ENCODE peak calls at places on chromosomes 5 and 9, in six cellular contexts. O is lung, R is MM.1S, S is left ventricle myocardium inferior, J is heart left ventricle, Y is psoas muscle. C is an unnamed sample.

GRCh38 chr9:806285-807156 is 35.0 kb upstream of the DMRT1 start:
- DNase-seq in O (no peak), S (no peak), R (peak), J (no peak), Y (no peak), C (no peak)

GRCh38 chr5:155046591-155046990 is 33.0 kb downstream of the KIF4B start:
- DNase-seq in J (no peak), O (no peak), S (no peak), R (no peak), Y (no peak), C (no peak)

GRCh38 chr5:24535646-24536045 is 109.1 kb downstream of the CDH10 start:
- DNase-seq in O (no peak), Y (no peak), S (no peak), J (no peak), R (no peak), C (no peak)

GRCh38 chr5:55231476-55232193 is 1.8 kb downstream of the CCNO start:
- DNase-seq in R (no peak), Y (no peak), O (no peak), J (no peak), S (no peak), C (no peak)

GRCh38 chr9:119963798-119964372 is 594.6 kb upstream of the BRINP1 start:
- DNase-seq in Y (no peak), O (peak), S (no peak), R (no peak), J (no peak), C (peak)

GRCh38 chr9:8188720-8189407 is 389.3 kb upstream of the DMAC1 start:
- DNase-seq in R (no peak), Y (no peak), O (no peak), J (no peak), S (no peak), C (no peak)

GRCh38 chr5:9813305-9813704 is 183.2 kb upstream of the TAS2R1 start:
- DNase-seq in R (no peak), J (no peak), O (no peak), Y (no peak), S (no peak), C (no peak)

GRCh38 chr9:970310-971002 is 6.0 kb upstream of the DMRT3 start:
- DNase-seq in J (no peak), Y (no peak), O (no peak), S (no peak), R (no peak), C (no peak)

GRCh38 chr5:176469293-176469692 is 21.1 kb downstream of the FAF2 start:
- DNase-seq in Y (no peak), J (no peak), S (no peak), R (no peak), O (no peak), C (no peak)

GRCh38 chr5:180720501-180720900 is 19.4 kb downstream of the OR2Y1 start:
- DNase-seq in J (no peak), R (no peak), S (no peak), O (no peak), Y (no peak), C (no peak)

GRCh38 chr5:59054963-59055528 is 472.2 kb downstream of the RAB3C start:
- DNase-seq in R (no peak), O (no peak), Y (no peak), J (no peak), S (no peak), C (no peak)

GRCh38 chr9:3138236-3139229 is 294.6 kb upstream of the PUM3 start:
- DNase-seq in Y (no peak), O (no peak), J (no peak), R (no peak), S (no peak), C (no peak)

GRCh38 chr5:533243-534005 is 9.2 kb upstream of the SLC9A3 start:
- DNase-seq in R (no peak), S (no peak), J (peak), Y (peak), O (no peak), C (no peak)

GRCh38 chr5:483434-484184 is 40.6 kb downstream of the EXOC3 start:
- DNase-seq in J (peak), S (no peak), O (no peak), R (no peak), Y (no peak), C (no peak)

GRCh38 chr5:134227259-134227658 is 1.4 kb upstream of the PPP2CA start:
- DNase-seq in S (no peak), R (no peak), O (no peak), Y (no peak), J (no peak), C (no peak)

GRCh38 chr9:16768816-16769215 is 101.7 kb downstream of the BNC2 start:
- DNase-seq in J (no peak), Y (no peak), O (no peak), R (no peak), S (no peak), C (no peak)

GRCh38 chr9:137169764-137170460 is at the start of gene LRRC26:
- DNase-seq in O (no peak), R (no peak), S (no peak), Y (no peak), J (no peak), C (no peak)

GRCh38 chr9:137167113-137167751 is 2.6 kb downstream of the LRRC26 start:
- DNase-seq in Y (no peak), S (no peak), J (no peak), O (no peak), R (no peak), C (no peak)

GRCh38 chr9:137167752-137168574 is 1.9 kb downstream of the LRRC26 start:
- DNase-seq in R (no peak), J (no peak), Y (no peak), S (no peak), O (no peak), C (no peak)

GRCh38 chr9:137168907-137169763 is 716 bp downstream of the LRRC26 start:
- DNase-seq in J (no peak), S (no peak), O (no peak), R (peak), Y (no peak), C (no peak)

GRCh38 chr9:137168575-137168906 is 1.3 kb downstream of the LRRC26 start:
- DNase-seq in R (no peak), S (no peak), O (no peak), Y (no peak), J (no peak), C (no peak)
- H3K4me3 ChIP-seq in R (no peak), S (peak), O (no peak), Y (peak), J (peak), C (peak)

DNA sequence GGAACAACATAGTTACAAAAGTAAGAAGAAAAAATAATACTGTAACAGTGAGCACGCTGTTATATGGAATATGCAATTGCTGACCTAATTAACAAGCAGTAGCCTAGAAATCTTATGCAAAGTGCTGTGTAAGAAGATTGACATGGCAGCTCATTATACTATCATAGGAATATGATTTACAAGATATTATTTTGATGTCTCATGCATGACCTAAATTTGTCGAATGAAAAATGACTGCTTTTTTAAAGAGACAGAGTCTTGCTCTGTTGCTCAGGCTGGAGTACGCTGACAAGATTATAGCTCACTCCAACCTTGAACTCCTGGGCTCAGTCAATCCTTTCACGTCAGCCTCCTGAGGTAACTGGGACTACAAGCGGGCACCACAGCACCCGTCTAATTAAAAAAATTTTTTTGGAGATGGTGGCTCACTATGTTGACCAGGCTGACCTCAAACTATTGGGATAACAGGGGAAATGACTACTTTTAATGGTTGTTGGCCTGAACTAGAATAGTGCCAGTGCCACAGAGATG is 10.5 kb downstream of the RAD23B start:
- DNase-seq in Y (no peak), S (no peak), O (no peak), J (no peak), R (no peak), C (no peak)
- H3K27ac ChIP-seq in Y (peak), S (no peak), O (no peak), J (no peak), R (no peak), C (no peak)

DNA sequence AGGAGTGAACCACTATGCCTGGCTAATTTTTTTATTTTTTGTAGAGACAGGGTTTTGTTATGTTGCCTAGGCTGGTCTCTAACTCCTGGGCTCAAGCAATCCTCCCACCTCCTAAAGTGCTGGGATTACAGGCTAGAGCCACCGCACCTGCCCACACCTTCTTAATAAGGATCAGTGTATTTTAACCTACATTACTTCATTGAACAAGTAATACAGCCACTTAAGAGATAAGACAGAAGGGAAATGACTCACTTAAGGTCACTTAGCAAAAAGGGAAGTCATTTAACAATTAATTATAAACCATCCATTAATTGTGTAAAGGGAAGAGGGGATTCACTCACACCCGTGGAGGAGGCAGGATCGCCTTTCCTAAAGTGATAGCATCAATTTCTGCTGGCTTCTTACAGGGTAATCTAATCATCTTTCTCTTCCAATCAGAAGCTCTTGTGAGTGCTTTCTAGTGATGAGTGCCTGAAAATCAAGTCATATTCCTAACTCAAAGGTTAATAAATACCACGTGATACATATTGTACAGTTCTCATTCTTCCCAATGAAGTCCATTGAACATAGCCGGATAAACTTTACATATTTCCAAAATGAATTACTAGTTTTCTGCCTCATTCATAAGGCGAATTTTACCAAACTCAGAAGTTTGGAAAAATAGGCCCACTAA is 3.5 kb downstream of the FBXW11 start:
- DNase-seq in S (no peak), J (no peak), Y (no peak), R (no peak), O (no peak), C (no peak)
- TF ChIP-seq CTCF in S (no peak), J (no peak), Y (no peak), R (no peak), O (no peak), C (no peak)

GRCh38 chr9:34093578-34093977 is 32.9 kb downstream of the DCAF12 start:
- DNase-seq in S (no peak), R (no peak), J (no peak), Y (no peak), O (no peak), C (no peak)

GRCh38 chr9:34096751-34097150 is 29.7 kb downstream of the DCAF12 start:
- DNase-seq in O (no peak), J (no peak), Y (no peak), S (no peak), R (no peak), C (no peak)

GRCh38 chr9:34098307-34098706 is 28.2 kb downstream of the DCAF12 start:
- DNase-seq in S (no peak), R (no peak), Y (no peak), O (no peak), J (no peak), C (no peak)

GRCh38 chr9:34102796-34103195 is 23.7 kb downstream of the DCAF12 start:
- DNase-seq in Y (no peak), J (no peak), S (no peak), R (no peak), O (no peak), C (no peak)

DNA sequence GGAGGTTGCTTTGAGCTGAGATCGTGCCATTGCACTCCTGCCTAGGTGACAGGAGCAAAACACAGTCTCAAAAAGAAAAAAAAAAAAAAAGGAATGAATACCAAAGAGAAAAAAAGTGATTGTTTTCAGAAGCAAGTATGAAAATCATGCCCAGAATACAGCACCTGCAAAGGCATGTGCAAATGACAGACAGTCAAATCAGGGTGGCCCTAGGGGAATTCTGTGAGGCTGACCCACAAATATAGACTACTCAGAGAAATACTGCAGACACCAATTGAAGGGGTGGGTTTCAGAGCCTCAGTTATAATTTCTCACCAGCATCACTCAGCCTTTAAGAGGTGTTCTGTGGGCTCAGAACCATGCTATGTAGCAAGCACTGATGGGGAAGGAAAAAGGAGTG is 28.6 kb downstream of the DCAF12 start:
- DNase-seq in Y (no peak), S (no peak), J (no peak), R (no peak), O (no peak), C (no peak)
- H3K4me3 ChIP-seq in Y (no peak), S (no peak), J (no peak), R (no peak), O (no peak), C (no peak)

DNA sequence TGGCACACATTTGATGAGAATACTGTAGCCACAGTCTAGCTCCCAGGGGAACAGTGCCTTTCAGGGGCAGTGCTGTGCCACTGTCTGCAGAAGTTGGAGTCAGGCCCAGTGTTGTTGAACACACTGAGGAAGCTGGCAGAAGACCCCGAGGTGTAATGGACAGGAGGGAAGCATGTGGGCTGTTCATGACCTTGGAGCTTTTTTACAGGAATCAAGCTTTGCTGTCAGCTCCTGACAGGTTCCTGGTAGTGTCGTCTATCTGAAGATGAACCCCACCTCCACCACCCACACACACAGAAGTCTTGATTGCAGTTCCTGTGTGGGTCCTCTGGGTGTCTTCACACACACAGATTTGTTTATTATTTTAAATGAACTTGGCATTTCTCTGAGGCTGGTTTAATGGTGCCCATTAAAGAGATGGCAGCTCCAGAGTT is 40.3 kb upstream of the TNFAIP8 start:
- DNase-seq in O (no peak), Y (no peak), S (no peak), R (peak), J (no peak), C (no peak)
- H3K27ac ChIP-seq in O (no peak), Y (no peak), S (peak), R (no peak), J (peak), C (no peak)

GRCh38 chr5:151060742-151061141 is 20.1 kb downstream of the TNIP1 start:
- DNase-seq in J (peak), R (no peak), Y (peak), O (no peak), S (no peak), C (no peak)

GRCh38 chr5:151056367-151057306 is 24.2 kb downstream of the TNIP1 start:
- DNase-seq in O (no peak), S (no peak), J (no peak), Y (no peak), R (no peak), C (no peak)

GRCh38 chr5:151055336-151055735 is 25.5 kb downstream of the TNIP1 start:
- DNase-seq in J (no peak), O (no peak), Y (no peak), S (no peak), R (no peak), C (no peak)

GRCh38 chr5:151058891-151059611 is 21.8 kb downstream of the TNIP1 start:
- DNase-seq in S (no peak), Y (no peak), J (no peak), O (no peak), R (peak), C (no peak)

DNA sequence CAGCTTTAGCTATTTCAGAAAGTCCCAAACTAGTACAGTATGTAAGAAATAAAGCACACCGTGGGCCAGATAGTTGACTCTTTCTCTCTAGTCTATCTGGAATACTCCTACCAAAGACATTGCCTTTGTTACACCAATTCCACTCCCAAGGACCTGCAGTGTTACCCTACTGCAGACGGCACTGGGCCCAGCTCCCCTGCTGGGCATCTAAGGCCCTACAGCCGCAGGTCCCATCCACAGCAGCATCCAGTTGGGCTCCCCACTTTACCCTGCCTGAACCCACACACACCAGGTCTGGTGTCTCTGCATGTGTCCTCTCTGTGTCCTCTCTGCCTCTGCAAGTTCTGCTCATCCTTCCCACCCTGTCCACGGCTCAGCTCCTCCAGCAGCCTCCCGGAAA is 22.5 kb downstream of the TNIP1 start:
- DNase-seq in S (no peak), R (no peak), O (no peak), J (no peak), Y (no peak), C (no peak)
- TF ChIP-seq CTCF in S (peak), R (peak), O (no peak), J (no peak), Y (no peak), C (no peak)

DNA sequence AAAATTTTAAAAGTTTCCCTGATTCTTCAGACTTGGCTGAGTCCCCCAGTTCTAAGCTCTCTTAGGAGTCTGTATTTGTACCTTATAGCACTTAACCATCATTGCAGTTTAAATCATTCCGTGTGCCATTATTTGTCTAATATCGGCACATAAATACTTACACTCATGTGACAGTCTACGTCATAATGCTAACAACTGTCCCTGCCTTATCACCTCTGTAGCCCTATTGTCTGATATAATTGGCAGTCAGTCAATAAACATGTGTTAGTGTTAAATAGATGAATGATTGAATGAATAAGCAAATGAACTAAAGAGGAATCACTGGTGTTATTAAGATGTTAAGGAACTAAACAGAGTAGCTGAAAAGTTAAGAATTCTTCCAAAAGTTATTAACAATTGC is 287.8 kb downstream of the EBF1 start:
- DNase-seq in O (no peak), R (no peak), Y (no peak), J (no peak), S (no peak), C (no peak)
- H3K4me3 ChIP-seq in O (no peak), R (no peak), Y (no peak), J (no peak), S (no peak), C (no peak)

GRCh38 chr5:103132684-103133083 is 12.6 kb downstream of the PPIP5K2 start:
- DNase-seq in J (no peak), O (no peak), S (no peak), R (no peak), Y (no peak), C (no peak)
- H3K27ac ChIP-seq in J (no peak), O (no peak), S (no peak), R (no peak), Y (no peak), C (no peak)

GRCh38 chr5:14407051-14407450 is 174.5 kb upstream of the OTULINL start:
- DNase-seq in O (no peak), Y (no peak), R (no peak), J (no peak), S (no peak), C (no peak)

GRCh38 chr5:14413331-14413750 is 168.3 kb upstream of the OTULINL start:
- DNase-seq in Y (no peak), S (no peak), J (no peak), O (no peak), R (no peak), C (no peak)

GRCh38 chr5:14410942-14411258 is 170.7 kb upstream of the OTULINL start:
- DNase-seq in J (no peak), O (no peak), S (no peak), Y (no peak), R (no peak), C (no peak)

GRCh38 chr5:14407746-14408175 is 173.8 kb upstream of the OTULINL start:
- DNase-seq in R (no peak), O (no peak), S (no peak), Y (no peak), J (no peak), C (no peak)

GRCh38 chr5:14410068-14410941 is 171.3 kb upstream of the OTULINL start:
- DNase-seq in J (no peak), Y (no peak), R (no peak), S (peak), O (no peak), C (peak)
- TF ChIP-seq CTCF in J (no peak), Y (no peak), R (no peak), S (no peak), O (no peak), C (no peak)